ENCODE peak calls at places on chromosomes 11 and 22, in four cellular contexts. L, H, C and K are unnamed samples.

GRCh38 chr11:43197357-43197756 is 114.4 kb upstream of the API5 start:
- DNase-seq in H (no peak), L (no peak), C (no peak), K (no peak)

GRCh38 chr11:134372961-134373360 is 39.1 kb downstream of the B3GAT1 start:
- DNase-seq in H (no peak), L (no peak), C (no peak), K (no peak)

GRCh38 chr22:36512333-36512732 is 5.5 kb upstream of the FOXRED2 start:
- DNase-seq in C (no peak), L (no peak), H (no peak), K (no peak)

GRCh38 chr11:35114901-35115687 is 23.9 kb upstream of the CD44 start:
- DNase-seq in L (no peak), H (no peak), C (no peak), K (no peak)

GRCh38 chr11:128517457-128518230 is 69.7 kb downstream of the ETS1 start:
- DNase-seq in C (no peak), H (no peak), L (no peak), K (no peak)

GRCh38 chr11:132895340-132895739 is 637.0 kb downstream of the OPCML start:
- DNase-seq in L (no peak), C (no peak), H (no peak), K (peak; percentile 97)

GRCh38 chr22:40116496-40117200 is 61.1 kb upstream of the TNRC6B start:
- DNase-seq in H (no peak), C (no peak), L (no peak), K (no peak)

GRCh38 chr11:63892233-63892632 is 24.7 kb downstream of the RCOR2 start:
- DNase-seq in L (no peak), C (no peak), H (no peak), K (peak; percentile 28)

GRCh38 chr22:23128269-23129108 is 13.3 kb downstream of the RSPH14 start:
- DNase-seq in H (peak; percentile 63), C (peak; percentile 91), L (peak; percentile 57), K (peak; percentile 70)

DNA sequence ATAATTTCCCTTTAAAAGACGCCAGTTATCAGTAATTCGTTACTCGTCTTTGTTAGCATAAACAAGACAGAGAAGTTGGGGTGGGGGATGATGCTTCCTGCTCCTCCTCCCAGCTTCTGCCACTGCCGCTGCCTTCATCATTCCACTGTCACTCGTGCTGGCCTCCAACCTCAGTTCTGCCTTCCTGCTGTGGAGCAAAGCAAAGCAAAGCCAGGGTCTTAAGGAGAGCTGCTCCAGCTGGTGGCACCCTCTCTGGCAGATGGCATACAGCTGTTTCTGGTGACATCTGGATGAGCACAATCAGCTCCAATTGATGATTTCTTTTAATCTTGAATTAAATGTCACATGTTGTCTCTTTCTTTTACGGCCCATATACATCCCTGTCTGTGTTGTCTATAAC is 204.2 kb upstream of the NECTIN1 start:
- DNase-seq in H (no peak), L (no peak), C (no peak), K (no peak)
- H3K27me3 ChIP-seq in H (no peaks in the 10 kb centered on the region), L (no peaks in the 10 kb centered on the region), C (no peaks in the 10 kb centered on the region), K (no peaks in the 10 kb centered on the region)

GRCh38 chr11:22244986-22245592 is 52.2 kb downstream of the ANO5 start:
- DNase-seq in C (peak; percentile 85), H (peak; percentile 25), L (peak; percentile 13), K (peak; percentile 13)
- TF ChIP-seq CTCF in C (peak; percentile 72), H (peak; percentile 70), L (peak; percentile 65), K (peak; percentile 70)

GRCh38 chr11:122981388-122982264 is at the start of gene BSX:
- DNase-seq in H (no peak), C (peak; percentile 95), L (peak; percentile 52), K (peak; percentile 38)
- H3K27me3 ChIP-seq in H (peaks cover 40% of the 10 kb centered on the region), C (peaks cover 100% of the 10 kb centered on the region), L (peaks cover 55% of the 10 kb centered on the region), K (peaks cover 85% of the 10 kb centered on the region)

DNA sequence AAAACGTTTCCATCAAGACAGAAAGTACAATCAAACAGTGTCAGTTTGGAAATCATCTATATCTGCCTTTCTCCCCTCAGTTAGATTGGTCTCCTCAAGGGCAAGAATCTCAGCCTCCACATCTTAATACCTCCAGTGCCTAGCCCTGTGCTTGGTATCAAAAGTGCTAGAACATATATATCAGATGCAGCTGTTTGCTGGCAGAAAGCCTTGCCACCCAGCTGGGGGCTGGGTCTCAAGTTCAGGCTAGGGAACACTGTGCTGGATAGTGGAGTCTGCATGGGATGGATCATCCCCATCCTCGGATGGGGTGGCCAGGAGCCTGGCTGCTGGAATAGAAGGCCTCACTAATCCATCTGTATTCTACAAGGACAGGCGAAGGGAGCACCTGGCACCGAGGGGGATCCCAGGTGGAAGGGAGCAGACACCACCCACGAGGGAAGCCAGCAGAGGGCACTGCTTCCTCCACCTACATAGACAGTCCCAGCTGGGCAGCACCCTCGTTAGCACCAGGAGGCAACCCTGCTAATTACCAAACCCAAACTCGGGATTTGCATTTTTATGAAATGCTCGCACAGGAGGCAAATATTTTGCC is 602.2 kb downstream of the BUD13 start:
- DNase-seq in H (no peak), L (no peak), C (peak; percentile 43), K (no peak)
- TF ChIP-seq CTCF in H (peak; percentile 13), L (no peak), C (peak; percentile 78), K (peak; percentile 8)

GRCh38 chr11:2182692-2183474 is 11.3 kb upstream of the TH start:
- DNase-seq in L (no peak), C (no peak), H (no peak), K (no peak)

GRCh38 chr11:2180347-2180746 is 8.7 kb upstream of the TH start:
- DNase-seq in L (no peak), H (no peak), C (no peak), K (no peak)

GRCh38 chr11:2180775-2181370 is 9.3 kb upstream of the TH start:
- DNase-seq in C (no peak), L (no peak), H (no peak), K (no peak)

GRCh38 chr11:2179516-2179915 is 7.9 kb upstream of the TH start:
- DNase-seq in L (no peak), C (no peak), H (no peak), K (no peak)

GRCh38 chr11:2182075-2182474 is 10.5 kb upstream of the TH start:
- DNase-seq in C (no peak), L (no peak), H (no peak), K (no peak)
- H3K27me3 ChIP-seq in C (no peaks in the 10 kb centered on the region), L (no peaks in the 10 kb centered on the region), H (no peaks in the 10 kb centered on the region), K (no peaks in the 10 kb centered on the region)

DNA sequence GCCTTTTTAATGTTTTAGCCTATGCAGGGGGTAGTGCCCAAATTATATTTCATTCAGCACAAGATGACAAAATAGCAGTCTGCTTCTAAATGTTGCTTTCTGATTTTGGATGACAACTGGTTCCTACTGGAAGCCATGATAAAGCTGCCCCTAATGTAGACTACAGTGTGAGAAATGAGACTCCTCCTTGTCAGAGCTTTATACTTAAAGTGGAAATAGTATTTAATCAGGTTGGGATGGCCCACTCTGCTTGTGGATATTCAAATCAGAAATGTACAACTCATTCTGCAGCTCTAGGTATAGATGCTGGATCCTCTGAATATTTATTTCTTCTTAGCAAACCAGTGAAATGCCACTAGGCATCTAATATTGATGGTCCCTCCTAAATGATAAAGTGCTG is 171.3 kb downstream of the SOX6 start:
- DNase-seq in C (no peak), L (no peak), H (no peak), K (no peak)
- TF ChIP-seq CTCF in C (no peak), L (no peak), H (no peak), K (no peak)

GRCh38 chr11:69104212-69104855 is 51.4 kb upstream of the SMIM38 start:
- DNase-seq in C (no peak), L (no peak), H (peak; percentile 17), K (no peak)
- H3K27me3 ChIP-seq in C (no peaks in the 10 kb centered on the region), L (no peaks in the 10 kb centered on the region), H (no peaks in the 10 kb centered on the region), K (no peaks in the 10 kb centered on the region)

DNA sequence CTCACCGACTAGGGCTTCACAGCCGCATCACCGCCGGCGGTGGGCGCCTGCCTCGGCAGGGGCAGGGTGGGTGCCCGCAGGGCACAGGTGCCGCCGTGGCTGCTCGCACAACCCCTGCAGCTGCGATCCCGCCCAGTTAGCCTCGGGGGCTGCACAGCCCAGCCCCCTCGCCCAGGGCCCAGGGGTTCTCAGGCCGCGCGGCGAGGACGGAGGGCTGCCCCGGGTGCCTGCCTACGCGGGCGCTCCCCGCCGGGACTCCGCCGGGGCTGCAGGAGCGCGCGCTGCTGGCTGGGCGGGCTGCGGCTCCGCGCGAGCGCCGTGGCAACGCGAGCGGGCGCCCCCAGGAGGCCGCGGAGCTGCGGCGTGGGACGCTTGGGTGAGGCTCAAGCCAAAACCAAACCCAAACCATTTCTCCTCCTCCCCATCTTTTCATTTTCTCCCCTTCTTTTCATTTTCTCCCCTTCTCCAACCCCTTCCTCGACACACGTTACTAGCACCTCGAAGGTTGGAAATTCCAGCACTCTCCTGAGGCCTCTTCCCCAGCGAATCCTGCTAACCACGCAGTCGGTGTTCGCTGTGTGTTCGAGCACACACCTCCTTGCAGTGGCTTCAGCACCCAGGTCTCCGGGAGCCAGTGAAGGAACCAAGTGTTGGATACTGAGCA is at the start of gene MICAL3:
- DNase-seq in C (peak; percentile 57), H (peak; percentile 78), L (peak; percentile 66), K (no peak)
- TF ChIP-seq CTCF in C (peak; percentile 47), H (peak; percentile 58), L (peak; percentile 61), K (peak; percentile 65)

GRCh38 chr22:38819387-38819940 is 24.4 kb downstream of the NPTXR start:
- DNase-seq in C (no peak), H (no peak), L (no peak), K (no peak)
- H3K27me3 ChIP-seq in C (no peaks in the 10 kb centered on the region), H (no peaks in the 10 kb centered on the region), L (no peaks in the 10 kb centered on the region), K (peaks cover 3% of the 10 kb centered on the region)